ENCODE peak calls at places on chromosomes 12 and 14, in nine cellular contexts. P, G, C, V, D, M, A, R and X are unnamed samples.
A peak's percentile ranks its signal among the peaks of the same experiment; 100 is the strongest.

GRCh38 chr12:45498645-45499044 is 230.9 kb upstream of the ARID2 start:
- DNase-seq in P (no peak), R (no peak), M (no peak), C (no peak), A (no peak), G (no peak), V (no peak), D (no peak), X (no peak)

GRCh38 chr14:94888108-94888507 is 118.2 kb upstream of the GSC start:
- DNase-seq in C (no peak), A (no peak), D (no peak), M (no peak), G (no peak), V (no peak), P (no peak), R (no peak), X (no peak)

GRCh38 chr12:27237790-27238771 is 6.0 kb upstream of the STK38L start:
- DNase-seq in C (no peak), D (no peak), P (no peak), V (peak; percentile 63), M (no peak), A (no peak), G (no peak), R (no peak), X (no peak)

GRCh38 chr12:54173066-54173726 is 15.6 kb downstream of the SMUG1 start:
- DNase-seq in R (peak; percentile 59), A (no peak), V (no peak), P (peak; percentile 2), C (peak; percentile 43), M (no peak), D (no peak), G (peak; percentile 80), X (no peak)

GRCh38 chr14:94992046-94992445 is 165.3 kb downstream of the DICER1 start:
- DNase-seq in C (no peak), M (no peak), A (no peak), V (no peak), G (no peak), P (no peak), R (no peak), D (no peak), X (no peak)

GRCh38 chr14:104596927-104597351 is 7.6 kb downstream of the TMEM179 start:
- DNase-seq in R (no peak), V (no peak), G (no peak), D (no peak), C (peak; percentile 4), A (no peak), P (no peak), M (no peak), X (no peak)

GRCh38 chr12:11727133-11727664 is 77.7 kb downstream of the ETV6 start:
- DNase-seq in P (peak; percentile 29), D (no peak), M (no peak), C (no peak), A (no peak), V (no peak), G (no peak), R (peak; percentile 69), X (no peak)

GRCh38 chr14:96693986-96694385 is 103.2 kb upstream of the VRK1 start:
- DNase-seq in V (no peak), M (no peak), G (peak; percentile 49), R (no peak), D (no peak), P (no peak), C (no peak), A (no peak), X (no peak)

GRCh38 chr12:119704065-119704747 is 36.3 kb downstream of the PRKAB1 start:
- DNase-seq in P (no peak), A (no peak), M (no peak), D (no peak), C (peak; percentile 32), R (no peak), V (no peak), G (no peak), X (no peak)

GRCh38 chr14:60815371-60815770 is 80.8 kb downstream of the MNAT1 start:
- DNase-seq in D (no peak), C (no peak), G (no peak), V (no peak), M (no peak), A (no peak), R (no peak), P (no peak), X (no peak)

GRCh38 chr14:61661471-61661988 is 33.8 kb upstream of the HIF1A start:
- DNase-seq in G (no peak), P (no peak), V (no peak), A (no peak), D (no peak), M (no peak), R (no peak), C (no peak), X (no peak)

GRCh38 chr12:55624056-55624455 is 12.6 kb upstream of the OR10P1 start:
- DNase-seq in G (no peak), M (no peak), P (no peak), D (no peak), R (no peak), V (no peak), A (no peak), C (no peak), X (no peak)

GRCh38 chr12:718756-719138 is 33.6 kb upstream of the WNK1 start:
- DNase-seq in P (no peak), D (no peak), R (no peak), C (no peak), A (no peak), G (no peak), V (no peak), M (no peak), X (no peak)

GRCh38 chr14:96741151-96741977 is 55.8 kb upstream of the VRK1 start:
- DNase-seq in M (no peak), G (peak; percentile 79), D (peak; percentile 72), V (no peak), A (no peak), R (peak; percentile 58), C (peak; percentile 45), P (peak; percentile 71), X (no peak)

GRCh38 chr14:72615511-72616121 is 278.3 kb downstream of the DPF3 start:
- DNase-seq in A (no peak), C (peak; percentile 44), P (no peak), G (no peak), D (peak; percentile 5), V (no peak), R (no peak), M (no peak), X (no peak)

GRCh38 chr12:40312196-40312595 is 87.4 kb downstream of the LRRK2 start:
- DNase-seq in G (no peak), P (no peak), M (no peak), C (no peak), R (no peak), A (no peak), V (no peak), D (no peak), X (no peak)

GRCh38 chr14:67385120-67385519 is 25.0 kb downstream of the EIF2S1 start:
- DNase-seq in G (no peak), R (no peak), M (no peak), D (no peak), P (no peak), A (no peak), C (no peak), V (no peak), X (no peak)

GRCh38 chr12:32249701-32250270 is 143.1 kb downstream of the BICD1 start:
- DNase-seq in V (peak; percentile 43), A (no peak), M (no peak), P (no peak), R (no peak), C (no peak), G (peak; percentile 24), D (no peak), X (no peak)

GRCh38 chr12:114141916-114142564 is 175.9 kb upstream of the RBM19 start:
- DNase-seq in P (no peak), D (no peak), A (no peak), V (no peak), M (no peak), R (no peak), C (no peak), G (no peak), X (no peak)

DNA sequence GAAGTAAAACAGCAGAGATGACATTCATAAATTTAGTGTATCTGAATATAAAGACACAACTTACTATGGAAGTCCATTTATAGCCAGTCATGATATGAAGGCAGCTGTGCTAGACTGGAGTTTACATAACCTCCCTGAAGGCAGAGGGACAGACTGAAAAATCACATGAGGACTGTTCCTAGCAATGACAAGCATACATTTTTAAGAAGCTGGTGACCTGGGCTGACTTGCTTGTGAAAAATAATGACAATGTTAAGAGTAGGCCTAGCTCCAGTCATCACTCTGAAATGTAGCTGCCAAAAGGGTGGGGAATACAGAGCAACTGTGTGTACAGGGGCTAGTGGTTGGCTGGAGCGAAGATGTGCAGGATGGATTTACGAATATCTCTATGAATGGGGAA is 168.5 kb downstream of the STXBP6 start:
- DNase-seq in C (no peak), P (no peak), M (no peak), R (no peak), G (no peak), V (no peak), D (no peak), A (no peak), X (no peak)
- TF ChIP-seq CTCF in C (no peak), P (no peak), M (no peak), R (no peak), G (no peak), V (no peak), D (no peak), A (no peak), X (no peak)

DNA sequence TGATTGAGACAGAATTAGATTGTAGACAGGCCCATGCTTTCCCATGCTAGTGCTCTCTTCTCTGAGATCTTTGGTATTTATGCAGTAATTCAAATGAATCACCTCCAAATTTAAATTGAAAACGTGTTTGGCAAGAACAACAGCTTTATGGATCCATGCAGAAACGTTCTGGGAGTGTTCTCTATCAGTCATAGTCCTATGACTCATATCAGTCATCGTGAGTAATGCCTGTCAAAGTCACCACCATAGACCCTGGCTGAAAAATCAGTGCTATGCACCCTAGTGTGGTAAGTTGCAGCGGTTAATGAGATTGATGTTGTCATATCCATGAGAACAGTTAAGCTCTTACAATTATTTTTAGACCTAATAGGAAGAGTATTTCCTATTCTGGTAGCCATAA is 90.1 kb upstream of the FOXG1 start:
- DNase-seq in G (no peak), A (no peak), P (no peak), M (no peak), V (peak; percentile 80), C (no peak), D (no peak), R (no peak), X (no peak)
- TF ChIP-seq CTCF in G (no peak), A (no peak), P (no peak), M (no peak), V (no peak), C (no peak), D (no peak), R (no peak), X (no peak)

GRCh38 chr14:70585221-70585620 is 15.2 kb downstream of the MED6 start:
- DNase-seq in A (no peak), M (no peak), G (peak; percentile 6), P (no peak), C (no peak), R (no peak), V (no peak), D (no peak), X (no peak)
- TF ChIP-seq CTCF in A (no peak), M (no peak), G (no peak), P (no peak), C (no peak), R (no peak), V (no peak), D (peak; percentile 17), X (no peak)

DNA sequence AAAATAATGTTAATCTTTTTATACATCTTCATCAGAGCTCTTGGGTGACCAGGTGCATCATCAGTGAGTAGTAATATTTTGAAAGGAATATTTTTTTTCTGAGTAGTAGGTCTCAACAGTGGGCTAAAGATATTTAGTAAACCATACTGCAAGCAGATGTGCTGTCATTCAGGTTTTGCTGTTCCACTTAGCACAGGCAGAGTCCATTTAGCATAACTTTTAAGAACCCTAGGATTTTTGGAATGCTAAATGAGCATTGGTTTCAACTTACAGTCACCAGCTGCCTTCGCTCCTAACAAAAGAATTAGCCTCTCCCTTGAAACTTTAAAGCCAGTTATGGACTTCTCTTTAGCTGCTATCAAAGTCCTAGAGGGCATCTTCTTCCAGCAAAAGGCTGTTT is 24.5 kb downstream of the RIMKLB start:
- DNase-seq in C (no peak), R (no peak), A (no peak), D (no peak), V (no peak), G (peak; percentile 4), M (no peak), P (no peak), X (no peak)
- TF ChIP-seq CTCF in C (no peak), R (no peak), A (no peak), D (no peak), V (no peak), G (no peak), M (no peak), P (no peak), X (no peak)